ENCODE peak calls at places on chromosomes 5 and 9, in five cellular contexts. One of them, this sample, is unnamed.

GRCh38 chr5:147479949-147480348 is 29.9 kb downstream of the DPYSL3 start:
- DNase-seq in adrenal gland: no peak
- DNase-seq in A549: peak; percentile 49
- DNase-seq in esophagus squamous epithelium: no peak
- DNase-seq in AG09309: no peak
- DNase-seq in this sample: no peak

GRCh38 chr5:128227984-128228383 is 144.4 kb downstream of the SLC12A2 start:
- DNase-seq in adrenal gland: no peak
- DNase-seq in A549: peak; percentile 12
- DNase-seq in AG09309: peak; percentile 75
- DNase-seq in esophagus squamous epithelium: no peak
- DNase-seq in this sample: no peak

GRCh38 chr5:56527174-56527573 is 288.2 kb upstream of the MAP3K1 start:
- DNase-seq in AG09309: no peak
- DNase-seq in esophagus squamous epithelium: no peak
- DNase-seq in adrenal gland: no peak
- DNase-seq in A549: no peak
- DNase-seq in this sample: no peak

GRCh38 chr9:93861736-93862358 is 93.3 kb downstream of the BARX1 start:
- DNase-seq in adrenal gland: no peak
- DNase-seq in A549: no peak
- DNase-seq in AG09309: no peak
- DNase-seq in esophagus squamous epithelium: no peak
- DNase-seq in this sample: no peak

GRCh38 chr5:107468286-107468685 is 202.5 kb downstream of the EFNA5 start:
- DNase-seq in esophagus squamous epithelium: no peak
- DNase-seq in adrenal gland: no peak
- DNase-seq in AG09309: no peak
- DNase-seq in A549: no peak
- DNase-seq in this sample: no peak

GRCh38 chr5:14506661-14507060 is 74.9 kb upstream of the OTULINL start:
- DNase-seq in A549: no peak
- DNase-seq in esophagus squamous epithelium: no peak
- DNase-seq in adrenal gland: no peak
- DNase-seq in AG09309: no peak
- DNase-seq in this sample: no peak

GRCh38 chr9:89518466-89519392 is 20.8 kb upstream of the SEMA4D start:
- DNase-seq in A549: no peak
- DNase-seq in esophagus squamous epithelium: no peak
- DNase-seq in AG09309: no peak
- DNase-seq in adrenal gland: no peak
- DNase-seq in this sample: no peak

GRCh38 chr9:92048924-92049625 is 66.1 kb downstream of the SPTLC1 start:
- DNase-seq in adrenal gland: no peak
- DNase-seq in esophagus squamous epithelium: no peak
- DNase-seq in A549: no peak
- DNase-seq in AG09309: no peak
- DNase-seq in this sample: no peak

GRCh38 chr5:5150667-5151066 is 10.5 kb downstream of the ADAMTS16 start:
- DNase-seq in AG09309: no peak
- DNase-seq in adrenal gland: no peak
- DNase-seq in A549: no peak
- DNase-seq in esophagus squamous epithelium: no peak
- DNase-seq in this sample: no peak

GRCh38 chr5:112563169-112563826 is 144.2 kb upstream of the EPB41L4A start:
- DNase-seq in A549: no peak
- DNase-seq in esophagus squamous epithelium: no peak
- DNase-seq in adrenal gland: no peak
- DNase-seq in AG09309: no peak
- DNase-seq in this sample: no peak

DNA sequence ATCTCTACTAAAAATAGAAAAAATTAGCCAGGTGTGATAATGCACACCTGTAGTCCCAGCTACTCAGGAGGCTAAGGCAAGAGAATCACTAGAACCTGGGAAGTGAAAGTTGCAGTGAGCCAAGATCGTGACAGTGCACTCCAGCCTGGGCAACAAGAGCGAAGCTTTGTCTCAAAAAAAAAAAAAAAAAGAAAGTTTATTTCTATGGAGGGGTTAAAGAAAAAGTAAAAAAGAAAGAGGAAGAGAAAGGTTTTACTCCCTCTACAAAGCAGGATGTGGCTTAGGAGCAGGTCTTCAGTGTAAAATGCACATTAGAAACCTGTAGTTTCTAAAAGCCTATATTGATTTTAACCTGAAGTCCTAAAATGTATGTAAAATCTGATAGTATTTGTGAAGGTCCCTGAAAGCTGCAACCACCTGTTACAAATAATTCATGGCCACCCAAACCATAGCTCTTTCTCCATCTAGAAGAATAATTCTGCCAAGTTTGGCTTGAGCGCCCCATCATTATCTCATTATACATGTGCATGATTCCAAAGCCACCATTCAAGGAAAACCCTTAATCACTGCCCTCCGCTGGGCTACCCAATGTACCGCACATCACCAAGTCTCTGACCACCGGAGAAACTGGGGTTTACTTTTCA is 3.4 kb downstream of the FNBP1 start:
- DNase-seq in A549: peak; percentile 51
- DNase-seq in esophagus squamous epithelium: no peak
- DNase-seq in AG09309: no peak
- DNase-seq in adrenal gland: no peak
- DNase-seq in this sample: no peak
- TF ChIP-seq CTCF in A549: no peak
- TF ChIP-seq CTCF in esophagus squamous epithelium: no peak
- TF ChIP-seq CTCF in AG09309: no peak
- TF ChIP-seq CTCF in adrenal gland: no peak
- TF ChIP-seq CTCF in this sample: no peak

DNA sequence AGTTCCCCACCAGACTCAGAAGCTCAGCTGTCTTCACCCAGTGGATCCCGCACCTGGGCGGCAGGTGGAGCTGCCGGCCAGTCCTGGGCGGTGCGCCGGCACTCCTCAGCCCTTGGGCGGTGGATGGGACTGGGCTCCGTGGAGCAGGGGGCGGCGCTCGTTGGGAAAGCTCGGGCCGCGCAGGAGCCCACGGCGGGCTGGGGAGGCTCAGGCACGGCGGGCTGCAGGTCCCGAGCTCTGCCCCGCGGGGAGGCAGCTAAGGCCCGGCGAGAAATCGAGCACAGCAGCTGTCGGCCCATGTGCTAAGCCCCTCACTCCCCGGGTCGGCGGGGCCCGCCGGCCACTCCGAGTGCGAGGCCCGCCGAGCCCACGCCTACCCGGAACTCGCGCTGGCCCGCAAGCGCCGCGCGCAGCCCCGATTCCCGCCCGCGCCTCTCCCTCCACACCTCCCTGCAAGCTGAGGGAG is 560.0 kb downstream of the BRINP1 start:
- DNase-seq in adrenal gland: no peak
- DNase-seq in AG09309: no peak
- DNase-seq in A549: no peak
- DNase-seq in esophagus squamous epithelium: no peak
- DNase-seq in this sample: no peak
- TF ChIP-seq CTCF in adrenal gland: no peak
- TF ChIP-seq CTCF in AG09309: no peak
- TF ChIP-seq CTCF in A549: no peak
- TF ChIP-seq CTCF in esophagus squamous epithelium: no peak
- TF ChIP-seq CTCF in this sample: no peak

GRCh38 chr5:52807037-52807436 is 19.3 kb downstream of the ITGA1 start:
- DNase-seq in AG09309: no peak
- DNase-seq in adrenal gland: no peak
- DNase-seq in esophagus squamous epithelium: no peak
- DNase-seq in A549: no peak
- DNase-seq in this sample: no peak

GRCh38 chr5:52804359-52804758 is 16.6 kb downstream of the ITGA1 start:
- DNase-seq in A549: no peak
- DNase-seq in esophagus squamous epithelium: no peak
- DNase-seq in adrenal gland: no peak
- DNase-seq in AG09309: no peak
- DNase-seq in this sample: no peak

GRCh38 chr5:52804978-52805377 is 17.3 kb downstream of the ITGA1 start:
- DNase-seq in AG09309: no peak
- DNase-seq in adrenal gland: no peak
- DNase-seq in esophagus squamous epithelium: no peak
- DNase-seq in A549: no peak
- DNase-seq in this sample: no peak

GRCh38 chr5:52807723-52808122 is 20.0 kb downstream of the ITGA1 start:
- DNase-seq in adrenal gland: no peak
- DNase-seq in esophagus squamous epithelium: no peak
- DNase-seq in A549: no peak
- DNase-seq in AG09309: no peak
- DNase-seq in this sample: no peak

DNA sequence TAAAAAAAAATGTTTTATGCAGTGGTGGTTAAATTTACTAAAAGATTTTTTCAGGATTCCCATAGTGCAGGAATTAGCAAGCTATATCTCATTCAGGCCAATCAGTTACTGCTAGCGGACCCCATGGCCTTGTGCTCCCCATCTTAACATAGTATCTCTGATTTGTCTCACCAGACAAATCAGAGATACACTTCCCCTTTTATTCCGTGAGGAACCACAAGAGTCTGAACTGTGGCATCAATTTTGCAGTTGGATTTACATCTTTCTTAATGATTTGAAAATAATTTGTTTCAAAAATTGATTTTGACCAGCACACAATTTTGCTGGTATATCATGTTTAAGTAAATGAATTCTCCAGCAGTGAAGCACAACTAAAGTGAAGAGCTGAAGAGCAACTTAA is 17.9 kb downstream of the ITGA1 start:
- DNase-seq in AG09309: no peak
- DNase-seq in adrenal gland: no peak
- DNase-seq in A549: no peak
- DNase-seq in esophagus squamous epithelium: no peak
- DNase-seq in this sample: no peak
- TF ChIP-seq CTCF in AG09309: no peak
- TF ChIP-seq CTCF in adrenal gland: no peak
- TF ChIP-seq CTCF in A549: no peak
- TF ChIP-seq CTCF in esophagus squamous epithelium: no peak
- TF ChIP-seq CTCF in this sample: no peak

DNA sequence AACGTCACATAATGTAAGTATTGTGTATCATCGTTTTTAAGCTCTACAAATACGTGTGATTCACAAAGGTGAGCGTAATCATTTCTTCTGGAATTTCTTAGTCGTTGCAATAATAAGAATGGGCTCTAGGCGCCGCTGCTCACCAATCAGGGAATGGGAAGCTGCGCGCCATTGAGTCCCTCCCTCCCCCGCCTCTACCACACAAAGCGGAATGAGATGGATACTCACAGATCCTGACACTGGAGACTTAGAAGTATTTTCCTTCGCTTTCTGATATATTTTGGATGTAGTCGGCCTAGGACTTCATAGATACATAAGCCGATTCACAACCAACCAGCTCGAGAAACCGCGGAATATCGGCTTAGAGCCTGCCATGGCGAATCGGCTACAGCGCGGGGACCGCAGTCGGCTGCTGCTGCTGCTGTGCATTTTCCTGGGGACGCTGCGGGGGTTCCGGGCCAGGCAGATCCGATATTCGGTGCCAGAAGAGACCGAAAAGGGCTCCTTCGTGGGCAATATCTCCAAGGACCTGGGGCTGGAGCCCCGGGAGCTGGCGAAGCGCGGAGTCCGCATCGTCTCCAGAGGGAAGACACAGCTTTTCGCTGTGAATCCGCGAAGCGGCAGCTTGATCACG is at the start of gene PCDHGA11:
- DNase-seq in A549: peak; percentile 14
- DNase-seq in AG09309: no peak
- DNase-seq in adrenal gland: no peak
- DNase-seq in esophagus squamous epithelium: no peak
- DNase-seq in this sample: no peak
- TF ChIP-seq CTCF in A549: no peak
- TF ChIP-seq CTCF in AG09309: peak; percentile 52
- TF ChIP-seq CTCF in adrenal gland: peak; percentile 38
- TF ChIP-seq CTCF in esophagus squamous epithelium: peak; percentile 29
- TF ChIP-seq CTCF in this sample: no peak

GRCh38 chr5:980001-980588 is 28.5 kb upstream of the NKD2 start:
- DNase-seq in adrenal gland: no peak
- DNase-seq in A549: no peak
- DNase-seq in esophagus squamous epithelium: no peak
- DNase-seq in AG09309: no peak
- DNase-seq in this sample: no peak

GRCh38 chr5:978051-978450 is 30.6 kb upstream of the NKD2 start:
- DNase-seq in AG09309: no peak
- DNase-seq in adrenal gland: no peak
- DNase-seq in esophagus squamous epithelium: no peak
- DNase-seq in A549: no peak
- DNase-seq in this sample: no peak

GRCh38 chr5:978693-979092 is 29.9 kb upstream of the NKD2 start:
- DNase-seq in A549: no peak
- DNase-seq in esophagus squamous epithelium: no peak
- DNase-seq in AG09309: no peak
- DNase-seq in adrenal gland: no peak
- DNase-seq in this sample: no peak

GRCh38 chr5:979100-979817 is 29.3 kb upstream of the NKD2 start:
- DNase-seq in adrenal gland: no peak
- DNase-seq in AG09309: no peak
- DNase-seq in esophagus squamous epithelium: no peak
- DNase-seq in A549: no peak
- DNase-seq in this sample: no peak

GRCh38 chr5:976849-977751 is 31.5 kb upstream of the NKD2 start:
- DNase-seq in AG09309: no peak
- DNase-seq in esophagus squamous epithelium: no peak
- DNase-seq in adrenal gland: no peak
- DNase-seq in A549: no peak
- DNase-seq in this sample: no peak
- TF ChIP-seq CTCF in AG09309: no peak
- TF ChIP-seq CTCF in esophagus squamous epithelium: no peak
- TF ChIP-seq CTCF in adrenal gland: no peak
- TF ChIP-seq CTCF in A549: no peak
- TF ChIP-seq CTCF in this sample: no peak

DNA sequence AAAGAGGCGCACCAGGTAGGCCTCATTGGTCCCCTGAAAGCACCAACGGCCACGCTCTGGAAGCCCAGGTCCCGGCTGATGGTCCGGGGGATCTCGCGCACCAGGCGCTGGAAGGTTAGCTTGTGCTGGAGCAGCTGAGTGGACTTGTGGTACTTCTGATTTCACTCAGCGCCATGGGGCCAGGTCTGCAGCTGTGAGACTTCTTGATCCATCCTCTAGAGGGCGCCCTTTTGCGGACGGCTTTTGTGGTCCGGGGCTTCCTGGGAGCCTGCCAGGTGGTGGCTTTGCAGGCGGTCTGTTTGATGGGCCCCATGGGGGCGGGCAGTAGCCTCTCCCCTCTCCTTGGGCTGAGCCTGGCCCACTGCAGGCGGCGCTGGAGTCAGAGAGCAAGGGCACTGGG is 10.4 kb downstream of the TAF11L12 start:
- DNase-seq in A549: no peak
- DNase-seq in esophagus squamous epithelium: no peak
- DNase-seq in AG09309: no peak
- DNase-seq in adrenal gland: no peak
- DNase-seq in this sample: no peak
- TF ChIP-seq CTCF in A549: peak; percentile 9
- TF ChIP-seq CTCF in esophagus squamous epithelium: no peak
- TF ChIP-seq CTCF in AG09309: no peak
- TF ChIP-seq CTCF in adrenal gland: no peak
- TF ChIP-seq CTCF in this sample: no peak